ENCODE peak calls at places on chromosomes 13 and 19, in six cellular contexts. One of them, this sample, is unnamed.

GRCh38 chr13:79995334-79995733 is 345.6 kb downstream of the SPRY2 start:
- DNase-seq in NCI-H82: no peak
- DNase-seq in GM19239: no peak
- DNase-seq in BJ: peak
- DNase-seq in RWPE1: peak
- DNase-seq in left ventricle myocardium inferior: no peak
- DNase-seq in this sample: no peak

GRCh38 chr13:49292742-49293498 is 45.2 kb downstream of the CDADC1 start:
- DNase-seq in RWPE1: no peak
- DNase-seq in BJ: no peak
- DNase-seq in NCI-H82: peak
- DNase-seq in GM19239: no peak
- DNase-seq in left ventricle myocardium inferior: no peak
- DNase-seq in this sample: no peak

GRCh38 chr19:7394728-7395359 is 46.1 kb downstream of the ARHGEF18 start:
- DNase-seq in BJ: peak
- DNase-seq in GM19239: peak
- DNase-seq in NCI-H82: peak
- DNase-seq in left ventricle myocardium inferior: peak
- DNase-seq in RWPE1: peak
- DNase-seq in this sample: peak

GRCh38 chr13:41643502-41643901 is 186.2 kb downstream of the RGCC start:
- DNase-seq in left ventricle myocardium inferior: no peak
- DNase-seq in RWPE1: no peak
- DNase-seq in NCI-H82: no peak
- DNase-seq in BJ: no peak
- DNase-seq in GM19239: no peak
- DNase-seq in this sample: no peak

GRCh38 chr19:12000152-12000981 is 35.1 kb downstream of the ZNF433 start:
- DNase-seq in NCI-H82: no peak
- DNase-seq in GM19239: peak
- DNase-seq in BJ: no peak
- DNase-seq in RWPE1: no peak
- DNase-seq in left ventricle myocardium inferior: no peak
- DNase-seq in this sample: peak

GRCh38 chr13:107205318-107206112 is 637.6 kb upstream of the ARGLU1 start:
- DNase-seq in RWPE1: peak
- DNase-seq in GM19239: peak
- DNase-seq in left ventricle myocardium inferior: peak
- DNase-seq in BJ: no peak
- DNase-seq in NCI-H82: peak
- DNase-seq in this sample: peak

GRCh38 chr19:6720369-6721112 is at the start of gene C3:
- DNase-seq in BJ: no peak
- DNase-seq in left ventricle myocardium inferior: peak
- DNase-seq in GM19239: no peak
- DNase-seq in NCI-H82: no peak
- DNase-seq in RWPE1: peak
- DNase-seq in this sample: no peak

GRCh38 chr19:58582985-58583384 is 9.8 kb upstream of the MZF1 start:
- DNase-seq in GM19239: no peak
- DNase-seq in left ventricle myocardium inferior: no peak
- DNase-seq in BJ: no peak
- DNase-seq in RWPE1: no peak
- DNase-seq in NCI-H82: no peak
- DNase-seq in this sample: no peak

GRCh38 chr13:47190696-47191095 is 293.8 kb upstream of the HTR2A start:
- DNase-seq in GM19239: no peak
- DNase-seq in NCI-H82: no peak
- DNase-seq in BJ: no peak
- DNase-seq in RWPE1: no peak
- DNase-seq in left ventricle myocardium inferior: no peak
- DNase-seq in this sample: no peak

GRCh38 chr13:45108716-45109706 is 11.3 kb upstream of the GTF2F2 start:
- DNase-seq in BJ: no peak
- DNase-seq in RWPE1: no peak
- DNase-seq in GM19239: no peak
- DNase-seq in NCI-H82: no peak
- DNase-seq in left ventricle myocardium inferior: no peak
- DNase-seq in this sample: peak

GRCh38 chr13:113803409-113804016 is 44.5 kb downstream of the TMEM255B start:
- DNase-seq in GM19239: no peak
- DNase-seq in BJ: no peak
- DNase-seq in RWPE1: no peak
- DNase-seq in left ventricle myocardium inferior: no peak
- DNase-seq in NCI-H82: no peak
- DNase-seq in this sample: no peak

GRCh38 chr19:39046037-39046821 is 13.9 kb upstream of the FBXO27 start:
- DNase-seq in BJ: no peak
- DNase-seq in GM19239: no peak
- DNase-seq in NCI-H82: peak
- DNase-seq in left ventricle myocardium inferior: no peak
- DNase-seq in RWPE1: no peak
- DNase-seq in this sample: no peak

GRCh38 chr13:99501952-99502310 is 659 bp downstream of the TM9SF2 start:
- DNase-seq in NCI-H82: peak
- DNase-seq in BJ: no peak
- DNase-seq in GM19239: no peak
- DNase-seq in left ventricle myocardium inferior: no peak
- DNase-seq in RWPE1: no peak
- DNase-seq in this sample: no peak

GRCh38 chr13:99862243-99862642 is 109.3 kb downstream of the ZIC5 start:
- DNase-seq in RWPE1: no peak
- DNase-seq in NCI-H82: no peak
- DNase-seq in BJ: no peak
- DNase-seq in left ventricle myocardium inferior: no peak
- DNase-seq in GM19239: no peak
- DNase-seq in this sample: no peak

GRCh38 chr13:87777395-87777794 is 106.2 kb downstream of the SLITRK5 start:
- DNase-seq in RWPE1: no peak
- DNase-seq in NCI-H82: no peak
- DNase-seq in BJ: no peak
- DNase-seq in left ventricle myocardium inferior: no peak
- DNase-seq in GM19239: no peak
- DNase-seq in this sample: no peak

GRCh38 chr19:47663911-47664771 is 49.1 kb upstream of the EHD2 start:
- DNase-seq in BJ: peak
- DNase-seq in GM19239: no peak
- DNase-seq in NCI-H82: no peak
- DNase-seq in RWPE1: peak
- DNase-seq in left ventricle myocardium inferior: peak
- DNase-seq in this sample: no peak

GRCh38 chr19:5339950-5340636 is 519 bp downstream of the PTPRS start:
- DNase-seq in GM19239: no peak
- DNase-seq in NCI-H82: peak
- DNase-seq in left ventricle myocardium inferior: no peak
- DNase-seq in RWPE1: no peak
- DNase-seq in BJ: no peak
- DNase-seq in this sample: peak

GRCh38 chr13:112943309-112944125 is 25.5 kb upstream of the MCF2L start:
- DNase-seq in left ventricle myocardium inferior: peak
- DNase-seq in BJ: no peak
- DNase-seq in GM19239: peak
- DNase-seq in RWPE1: peak
- DNase-seq in NCI-H82: peak
- DNase-seq in this sample: peak

GRCh38 chr19:2047076-2047448 is 4.0 kb downstream of the MKNK2 start:
- DNase-seq in left ventricle myocardium inferior: no peak
- DNase-seq in GM19239: no peak
- DNase-seq in BJ: no peak
- DNase-seq in NCI-H82: no peak
- DNase-seq in RWPE1: no peak
- DNase-seq in this sample: no peak

GRCh38 chr19:325937-326565 is 18.5 kb downstream of the MIER2 start:
- DNase-seq in BJ: no peak
- DNase-seq in RWPE1: no peak
- DNase-seq in NCI-H82: no peak
- DNase-seq in GM19239: no peak
- DNase-seq in left ventricle myocardium inferior: no peak
- DNase-seq in this sample: no peak

GRCh38 chr19:10566658-10567410 is 1.0 kb upstream of the KRI1 start:
- DNase-seq in BJ: no peak
- DNase-seq in RWPE1: no peak
- DNase-seq in NCI-H82: no peak
- DNase-seq in GM19239: peak
- DNase-seq in left ventricle myocardium inferior: no peak
- DNase-seq in this sample: peak

GRCh38 chr13:21234537-21234936 is 58.1 kb downstream of the MRPL57 start:
- DNase-seq in NCI-H82: peak
- DNase-seq in BJ: no peak
- DNase-seq in RWPE1: no peak
- DNase-seq in left ventricle myocardium inferior: no peak
- DNase-seq in GM19239: no peak
- DNase-seq in this sample: no peak

GRCh38 chr19:28603453-28603852 is 609.5 kb downstream of the UQCRFS1 start:
- DNase-seq in RWPE1: no peak
- DNase-seq in left ventricle myocardium inferior: no peak
- DNase-seq in BJ: no peak
- DNase-seq in NCI-H82: no peak
- DNase-seq in GM19239: no peak
- DNase-seq in this sample: no peak

This sample was measured in GM13977.